ENCODE peak calls at places on chromosomes 1 and 21, in five cellular contexts. B is HCT116, V is K562, E is SK-N-SH, T is GM12878. N is an unnamed sample.

GRCh38 chr1:22886211-22886610 is 86.5 kb downstream of the LACTBL1 start:
- DNase-seq in V (no peak), B (no peak), E (no peak), T (no peak), N (no peak)

GRCh38 chr21:42677339-42678117 is 24.1 kb downstream of the PDE9A start:
- DNase-seq in E (no peak), B (no peak), V (no peak), T (no peak), N (no peak)

GRCh38 chr1:187336769-187337168 is 508.0 kb downstream of the PLA2G4A start:
- DNase-seq in T (no peak), V (no peak), B (no peak), E (no peak), N (no peak)

GRCh38 chr1:237042467-237042891 is 495 bp downstream of the RYR2 start:
- DNase-seq in V (no peak), T (no peak), E (peak; percentile 68), B (no peak), N (no peak)

GRCh38 chr21:45479691-45480675 is 62.3 kb downstream of the SLC19A1 start:
- DNase-seq in E (no peak), V (no peak), T (no peak), B (no peak), N (no peak)

GRCh38 chr21:42534901-42535378 is 21.3 kb downstream of the SLC37A1 start:
- DNase-seq in E (no peak), V (no peak), T (peak; percentile 80), B (no peak), N (no peak)

GRCh38 chr1:189429610-189430009 is 1048.1 kb downstream of the BRINP3 start:
- DNase-seq in B (peak; percentile 52), V (peak; percentile 7), E (peak; percentile 7), T (no peak), N (peak; percentile 53)

GRCh38 chr21:38159355-38159754 is 97.4 kb upstream of the KCNJ15 start:
- DNase-seq in V (peak; percentile 86), E (peak; percentile 57), T (peak; percentile 19), B (peak; percentile 28), N (peak; percentile 53)

GRCh38 chr1:983736-984475 is 2.0 kb upstream of the PERM1 start:
- DNase-seq in B (no peak), E (peak; percentile 92), T (no peak), V (peak; percentile 89), N (no peak)

GRCh38 chr1:230139741-230140140 is 72.7 kb downstream of the GALNT2 start:
- DNase-seq in V (no peak), E (no peak), T (no peak), B (no peak), N (no peak)

GRCh38 chr1:8302181-8302681 is 15.7 kb upstream of the SLC45A1 start:
- DNase-seq in V (no peak), T (no peak), B (no peak), E (no peak), N (no peak)

GRCh38 chr1:209561561-209561960 is 22.0 kb upstream of the CAMK1G start:
- DNase-seq in V (no peak), B (no peak), T (no peak), E (no peak), N (no peak)

GRCh38 chr1:228010921-228011320 is 4.1 kb downstream of the WNT3A start:
- DNase-seq in B (no peak), E (no peak), T (no peak), V (peak; percentile 4), N (no peak)

GRCh38 chr1:35069746-35070145 is 9.4 kb upstream of the ZMYM1 start:
- DNase-seq in B (no peak), T (no peak), V (no peak), E (no peak), N (no peak)

GRCh38 chr21:22679207-22679606 is 1681.0 kb downstream of the NCAM2 start:
- DNase-seq in V (no peak), B (no peak), E (no peak), T (no peak), N (no peak)

GRCh38 chr1:210340751-210341328 is 12.1 kb downstream of the HHAT start:
- DNase-seq in V (no peak), T (no peak), B (no peak), E (no peak), N (no peak)

GRCh38 chr1:6962390-6962955 is 177.2 kb downstream of the CAMTA1 start:
- DNase-seq in V (peak; percentile 86), B (peak; percentile 80), E (peak; percentile 50), T (peak; percentile 20), N (no peak)

GRCh38 chr21:27372381-27372780 is 405.5 kb upstream of the ADAMTS5 start:
- DNase-seq in V (no peak), E (no peak), T (no peak), B (no peak), N (no peak)

GRCh38 chr1:196611873-196612272 is 3.6 kb upstream of the KCNT2 start:
- DNase-seq in E (no peak), T (no peak), B (no peak), V (no peak), N (no peak)

GRCh38 chr1:36225298-36225899 is 1.2 kb downstream of the THRAP3 start:
- DNase-seq in V (peak; percentile 44), E (no peak), B (no peak), T (no peak), N (no peak)

GRCh38 chr1:88488277-88488676 is 195.8 kb upstream of the PKN2 start:
- DNase-seq in T (no peak), B (no peak), V (no peak), E (no peak), N (no peak)

GRCh38 chr1:92951141-92951582 is 10.1 kb downstream of the DIPK1A start:
- DNase-seq in V (no peak), B (peak; percentile 26), T (peak; percentile 79), E (no peak), N (peak; percentile 92)

GRCh38 chr1:206449566-206449965 is 20.7 kb upstream of the IKBKE start:
- DNase-seq in E (no peak), T (no peak), B (no peak), V (no peak), N (no peak)

GRCh38 chr1:47688161-47688560 is 250.3 kb downstream of the FOXD2 start:
- DNase-seq in B (no peak), E (no peak), T (no peak), V (no peak), N (no peak)

GRCh38 chr1:214514032-214514818 is 37.2 kb downstream of the PTPN14 start:
- DNase-seq in B (no peak), T (no peak), E (no peak), V (no peak), N (no peak)

DNA sequence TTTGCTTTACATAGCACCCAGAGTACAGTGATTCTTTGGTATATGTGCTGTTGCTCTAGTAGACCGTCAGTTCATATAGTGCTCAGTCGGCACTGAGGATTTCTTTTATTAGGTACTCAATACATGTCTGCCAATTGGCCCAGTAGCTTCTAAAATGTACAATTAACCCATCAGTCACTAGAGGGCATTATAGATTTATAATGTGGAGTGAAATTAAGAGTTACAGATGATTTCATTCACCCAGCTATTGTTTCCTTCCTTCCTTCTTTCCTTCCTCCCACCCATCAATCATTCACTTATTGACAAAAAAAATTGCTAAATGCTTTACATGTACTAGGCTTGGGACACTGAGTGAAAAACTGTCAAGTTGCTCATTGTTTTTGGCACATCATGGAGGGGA is 263.6 kb upstream of the USP24 start:
- DNase-seq in T (no peak), V (no peak), E (no peak), B (peak; percentile 15), N (peak; percentile 20)
- TF ChIP-seq ZBTB33 in T (no peak), V (no peak), E (no peak), B (no peak), N (no peak)

GRCh38 chr1:15282810-15283474 is 35.9 kb downstream of the FHAD1 start:
- DNase-seq in V (no peak), E (no peak), T (no peak), B (no peak), N (no peak)

GRCh38 chr1:15280416-15280815 is 33.4 kb downstream of the FHAD1 start:
- DNase-seq in V (no peak), T (no peak), B (no peak), E (no peak), N (no peak)

GRCh38 chr1:15282038-15282437 is 35.0 kb downstream of the FHAD1 start:
- DNase-seq in T (no peak), E (no peak), V (no peak), B (no peak), N (no peak)

GRCh38 chr1:15286452-15286851 is 39.4 kb downstream of the FHAD1 start:
- DNase-seq in B (no peak), T (no peak), E (no peak), V (peak; percentile 42), N (no peak)

DNA sequence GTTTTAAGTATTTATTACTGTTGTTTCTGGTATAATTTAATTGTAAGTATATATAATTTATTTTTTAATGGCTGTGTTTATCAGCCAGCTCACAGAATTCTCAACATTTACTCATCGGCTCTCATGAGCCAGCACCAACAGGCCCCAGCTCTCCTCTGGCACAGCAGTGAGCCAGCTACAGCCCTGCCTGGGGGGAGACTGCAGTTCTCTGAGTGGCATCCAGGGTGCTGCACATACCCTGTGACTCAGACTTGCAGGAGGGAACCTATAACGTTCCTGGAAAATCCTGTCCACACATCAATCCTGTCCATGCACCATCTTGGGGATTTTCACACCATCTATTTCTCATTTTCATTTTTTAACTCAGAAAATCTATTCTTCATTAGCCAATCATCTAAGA is 36.5 kb downstream of the FHAD1 start:
- DNase-seq in E (peak; percentile 75), T (no peak), B (no peak), V (no peak), N (no peak)
- TF ChIP-seq ZBTB33 in E (no peak), T (no peak), B (no peak), V (no peak), N (no peak)

DNA sequence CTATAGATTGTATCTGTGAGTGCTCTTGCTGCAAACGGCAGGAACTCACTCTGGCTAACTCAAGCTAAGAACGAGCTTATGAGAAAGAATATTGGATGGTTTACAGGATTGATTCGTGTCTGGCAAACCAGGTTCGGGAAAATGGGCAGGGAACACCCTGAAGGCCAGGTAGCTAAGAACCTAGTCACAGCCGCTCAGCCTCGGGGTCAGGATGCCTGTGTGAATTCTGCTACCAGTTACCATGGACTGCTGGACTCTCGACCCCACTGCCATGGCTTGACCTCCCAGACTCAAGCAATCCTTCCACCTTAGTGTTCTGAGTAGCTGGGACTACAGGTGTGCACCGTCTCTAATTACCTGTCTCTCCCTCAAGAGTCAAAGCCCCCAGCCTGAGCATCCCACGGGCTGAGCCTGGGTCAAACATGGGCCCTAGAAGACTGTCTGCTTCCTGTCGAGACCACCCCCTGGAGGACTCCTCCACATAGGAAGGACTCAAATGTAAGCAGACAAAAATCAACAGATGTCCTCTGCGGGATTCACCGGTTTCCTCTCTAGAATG is 45.8 kb downstream of the NENF start:
- DNase-seq in E (no peak), V (no peak), T (no peak), B (no peak), N (no peak)
- TF ChIP-seq ZBTB33 in E (no peak), V (no peak), T (no peak), B (no peak), N (no peak)

DNA sequence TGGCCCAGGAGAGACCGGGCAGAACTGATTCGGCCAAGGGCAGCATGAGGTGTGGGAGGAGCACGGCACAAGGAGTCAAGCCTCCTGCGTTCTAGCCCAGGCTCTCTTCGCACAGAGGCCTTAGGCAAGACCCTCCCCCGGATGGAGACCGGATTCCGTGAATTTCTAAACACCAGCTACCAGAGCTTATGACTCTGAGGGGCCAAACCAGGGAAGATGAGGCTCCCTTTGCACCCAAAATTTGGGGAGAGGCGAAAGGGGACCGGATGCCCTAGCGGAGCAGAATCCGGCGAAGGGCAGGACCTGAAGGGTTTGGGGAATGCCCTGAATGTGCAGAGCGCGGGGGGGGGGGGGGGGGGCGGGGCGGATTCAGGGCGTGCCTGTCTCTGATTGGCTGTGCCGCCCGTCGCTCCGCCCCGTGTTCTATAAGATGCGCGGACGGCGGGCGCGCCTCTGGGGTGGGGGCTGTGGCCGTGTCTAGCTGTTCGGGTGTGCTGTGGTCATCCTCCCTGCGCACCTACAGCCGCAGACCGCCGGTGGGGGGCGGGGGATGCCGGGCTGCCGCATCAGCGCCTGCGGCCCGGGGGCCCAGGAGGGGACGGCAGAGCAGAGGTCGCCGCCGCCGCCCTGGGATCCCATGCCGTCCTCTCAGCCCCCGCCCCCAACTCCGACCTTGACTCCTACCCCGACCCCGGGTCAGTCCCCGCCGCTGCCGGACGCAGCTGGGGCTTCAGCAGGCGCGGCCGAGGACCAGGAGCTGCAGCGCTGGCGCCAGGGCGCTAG is at the start of gene TRNP1:
- DNase-seq in V (peak; percentile 99), E (peak; percentile 97), T (no peak), B (no peak), N (peak; percentile 88)
- TF ChIP-seq ZBTB33 in V (no peak), E (no peak), T (no peak), B (peak; percentile 65), N (peak; percentile 68)

N was measured in HepG2.